ENCODE peak calls at places on chromosomes 5 and 9, in seven cellular contexts. M is ascending aorta, Y is cardiac fibroblast, X is cardiac muscle cell, U is mucosa of descending colon, Q is HFF-Myc, T is BJ. Z is an unnamed sample.

GRCh38 chr5:160545832-160546231 is 124.2 kb downstream of the PTTG1 start:
- DNase-seq in M (no peak), Y (no peak), X (no peak), U (no peak), Q (no peak), T (no peak), Z (no peak)

GRCh38 chr5:116532762-116533525 is 41.7 kb downstream of the SEMA6A start:
- DNase-seq in M (no peak), Y (no peak), X (no peak), U (no peak), Q (no peak), T (no peak), Z (no peak)

GRCh38 chr5:160438316-160439204 is 16.9 kb downstream of the PTTG1 start:
- DNase-seq in M (no peak), Y (peak), X (peak), U (peak), Q (no peak), T (no peak), Z (peak)

GRCh38 chr9:118987167-118987566 is 382.1 kb downstream of the BRINP1 start:
- DNase-seq in M (no peak), Y (no peak), X (no peak), U (no peak), Q (no peak), T (no peak), Z (no peak)

GRCh38 chr5:138981131-138981530 is 106.0 kb upstream of the LRRTM2 start:
- DNase-seq in M (no peak), Y (peak), X (peak), U (no peak), Q (no peak), T (no peak), Z (no peak)

GRCh38 chr9:16343249-16344237 is 526.9 kb downstream of the BNC2 start:
- DNase-seq in M (no peak), Y (peak), X (peak), U (no peak), Q (no peak), T (no peak), Z (no peak)

GRCh38 chr9:34375901-34376595 is 650 bp downstream of the MYORG start:
- DNase-seq in M (no peak), Y (no peak), X (no peak), U (peak), Q (no peak), T (no peak), Z (peak)

GRCh38 chr9:79382468-79382867 is 189.3 kb upstream of the TLE4 start:
- DNase-seq in M (no peak), Y (no peak), X (no peak), U (no peak), Q (no peak), T (no peak), Z (no peak)

GRCh38 chr5:177133845-177134652 is 476 bp downstream of the NSD1 start:
- DNase-seq in M (no peak), Y (peak), X (peak), U (peak), Q (no peak), T (no peak), Z (peak)

GRCh38 chr5:16149621-16150020 is 30.0 kb downstream of the MARCHF11 start:
- DNase-seq in M (no peak), Y (no peak), X (no peak), U (no peak), Q (no peak), T (no peak), Z (no peak)

GRCh38 chr5:160458971-160459800 is 37.5 kb downstream of the PTTG1 start:
- DNase-seq in M (no peak), Y (no peak), X (no peak), U (no peak), Q (no peak), T (no peak), Z (no peak)

GRCh38 chr9:110742741-110743371 is 74.3 kb downstream of the MUSK start:
- DNase-seq in M (no peak), Y (peak), X (peak), U (no peak), Q (no peak), T (no peak), Z (no peak)

GRCh38 chr5:149932445-149933350 is 11.9 kb downstream of the PDE6A start:
- DNase-seq in M (no peak), Y (peak), X (no peak), U (no peak), Q (no peak), T (no peak), Z (no peak)

GRCh38 chr9:138066049-138066448 is 188.5 kb downstream of the CACNA1B start:
- DNase-seq in M (no peak), Y (no peak), X (no peak), U (no peak), Q (no peak), T (no peak), Z (peak)

GRCh38 chr5:150670275-150670960 is 9.4 kb downstream of the MYOZ3 start:
- DNase-seq in M (no peak), Y (no peak), X (no peak), U (no peak), Q (no peak), T (no peak), Z (no peak)

GRCh38 chr5:161545701-161546462 is 643 bp downstream of the GABRB2 start:
- DNase-seq in M (no peak), Y (no peak), X (no peak), U (no peak), Q (no peak), T (no peak), Z (no peak)

GRCh38 chr5:142277796-142278195 is 47.0 kb downstream of the SPRY4 start:
- DNase-seq in M (no peak), Y (no peak), X (no peak), U (no peak), Q (no peak), T (no peak), Z (no peak)

GRCh38 chr5:138502121-138502520 is 36.8 kb downstream of the EGR1 start:
- DNase-seq in M (no peak), Y (no peak), X (no peak), U (no peak), Q (no peak), T (no peak), Z (no peak)

GRCh38 chr9:93233033-93233432 is 49.1 kb downstream of the WNK2 start:
- DNase-seq in M (no peak), Y (no peak), X (no peak), U (no peak), Q (no peak), T (no peak), Z (no peak)

GRCh38 chr9:76414656-76415055 is 20.4 kb upstream of the RFK start:
- DNase-seq in M (no peak), Y (peak), X (peak), U (no peak), Q (peak), T (no peak), Z (no peak)

GRCh38 chr5:1551426-1551825 is 27.7 kb upstream of the LPCAT1 start:
- DNase-seq in M (no peak), Y (no peak), X (no peak), U (no peak), Q (no peak), T (no peak), Z (no peak)

GRCh38 chr5:9454012-9454481 is 91.8 kb downstream of the SEMA5A start:
- DNase-seq in M (no peak), Y (no peak), X (no peak), U (peak), Q (no peak), T (no peak), Z (no peak)

GRCh38 chr9:134435527-134436355 is 109.5 kb downstream of the RXRA start:
- DNase-seq in M (no peak), Y (no peak), X (peak), U (no peak), Q (no peak), T (no peak), Z (no peak)

GRCh38 chr5:169760229-169760628 is 123.2 kb downstream of the DOCK2 start:
- DNase-seq in M (no peak), Y (no peak), X (no peak), U (no peak), Q (no peak), T (no peak), Z (no peak)

GRCh38 chr5:39650234-39650816 is 225.5 kb upstream of the DAB2 start:
- DNase-seq in M (no peak), Y (no peak), X (no peak), U (no peak), Q (no peak), T (no peak), Z (no peak)

GRCh38 chr9:21060919-21061561 is 16.7 kb downstream of the IFNB1 start:
- DNase-seq in M (no peak), Y (no peak), X (peak), U (no peak), Q (peak), T (peak), Z (no peak)

GRCh38 chr9:108483676-108484075 is 372.1 kb downstream of the ACTL7B start:
- DNase-seq in M (no peak), Y (no peak), X (no peak), U (no peak), Q (no peak), T (no peak), Z (no peak)

GRCh38 chr9:27227192-27227591 is 69.8 kb downstream of the EQTN start:
- DNase-seq in M (no peak), Y (no peak), X (peak), U (no peak), Q (no peak), T (no peak), Z (no peak)

GRCh38 chr5:74622944-74623343 is 17.6 kb downstream of the ENC1 start:
- DNase-seq in M (no peak), Y (no peak), X (no peak), U (no peak), Q (no peak), T (no peak), Z (no peak)

GRCh38 chr5:136020001-136020382 is 8.8 kb upstream of the TGFBI start:
- DNase-seq in M (no peak), Y (no peak), X (no peak), U (no peak), Q (no peak), T (no peak), Z (no peak)

GRCh38 chr5:14127587-14127986 is 15.6 kb upstream of the TRIO start:
- DNase-seq in M (no peak), Y (no peak), X (no peak), U (no peak), Q (no peak), T (no peak), Z (no peak)

GRCh38 chr5:134552301-134552700 is 26.8 kb downstream of the JADE2 start:
- DNase-seq in M (no peak), Y (peak), X (peak), U (no peak), Q (no peak), T (peak), Z (no peak)

GRCh38 chr5:156981481-156981880 is 18.5 kb upstream of the TIMD4 start:
- DNase-seq in M (no peak), Y (no peak), X (no peak), U (no peak), Q (no peak), T (no peak), Z (no peak)

GRCh38 chr9:93898502-93899426 is 56.4 kb downstream of the BARX1 start:
- DNase-seq in M (no peak), Y (no peak), X (no peak), U (no peak), Q (no peak), T (no peak), Z (no peak)

GRCh38 chr9:112890106-112891081 is at the start of gene SLC46A2:
- DNase-seq in M (no peak), Y (peak), X (no peak), U (no peak), Q (no peak), T (no peak), Z (peak)

GRCh38 chr5:126171916-126172315 is 251.3 kb upstream of the GRAMD2B start:
- DNase-seq in M (no peak), Y (no peak), X (no peak), U (no peak), Q (no peak), T (no peak), Z (peak)

GRCh38 chr5:143448518-143448917 is 45.0 kb upstream of the NR3C1 start:
- DNase-seq in M (no peak), Y (no peak), X (no peak), U (no peak), Q (no peak), T (no peak), Z (no peak)

DNA sequence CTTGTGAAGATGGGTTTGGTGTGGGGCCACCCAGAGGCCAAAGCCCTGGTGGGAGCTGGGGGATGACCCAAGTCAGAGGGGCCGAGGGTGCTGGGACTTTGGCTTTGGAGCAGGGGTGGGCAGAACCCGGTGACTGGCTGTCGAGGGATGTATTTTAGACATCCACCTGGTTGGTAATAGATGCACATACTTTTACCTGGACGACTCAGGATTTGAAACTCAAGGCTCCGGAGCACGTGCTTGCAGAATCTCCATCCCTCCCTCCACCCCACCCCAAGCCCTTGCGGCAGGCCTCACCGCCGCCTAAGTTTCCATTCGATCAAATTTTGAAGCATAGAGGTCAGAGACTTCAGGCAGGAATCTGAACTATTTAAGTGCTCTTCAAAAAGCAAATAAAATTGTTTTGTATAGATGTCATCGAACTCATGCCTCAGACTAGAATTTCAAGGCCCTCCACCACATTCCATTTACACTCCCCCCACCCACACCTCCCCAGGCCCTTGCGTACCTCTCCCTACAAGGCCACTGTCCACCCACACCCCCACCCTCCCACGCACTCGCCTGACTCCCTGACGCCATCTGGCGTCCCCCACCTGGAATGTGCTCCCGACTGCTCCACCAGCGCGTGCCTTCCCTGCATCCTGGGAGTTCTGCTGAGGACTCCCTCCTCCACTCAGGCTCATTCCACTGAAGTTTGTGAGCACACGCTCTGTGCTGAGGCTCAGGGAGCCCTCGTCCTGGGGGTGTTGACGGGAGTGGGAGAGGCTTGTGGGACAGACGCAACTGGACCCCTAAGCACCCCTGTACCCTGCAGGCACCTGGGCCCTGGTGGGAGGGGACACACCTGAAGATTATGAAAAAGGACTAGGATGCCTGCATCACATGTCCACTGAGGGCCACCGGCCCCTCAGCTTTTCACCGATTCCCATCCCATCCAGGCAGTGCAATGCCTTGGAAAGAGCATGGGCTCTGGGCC is 56.4 kb upstream of the RPL26L1 start:
- DNase-seq in M (no peak), Y (peak), X (peak), U (peak), Q (no peak), T (peak), Z (peak)
- TF ChIP-seq CTCF in M (peak), Y (peak), X (peak), U (no peak), Q (peak), T (peak), Z (no peak)

GRCh38 chr9:77472646-77473045 is 175.5 kb downstream of the GNA14 start:
- DNase-seq in M (no peak), Y (no peak), X (no peak), U (no peak), Q (no peak), T (no peak), Z (no peak)

GRCh38 chr9:77471572-77471971 is 176.6 kb downstream of the GNA14 start:
- DNase-seq in M (no peak), Y (no peak), X (no peak), U (no peak), Q (no peak), T (no peak), Z (no peak)

GRCh38 chr9:77474903-77475302 is 173.2 kb downstream of the GNA14 start:
- DNase-seq in M (no peak), Y (no peak), X (no peak), U (no peak), Q (no peak), T (no peak), Z (no peak)

DNA sequence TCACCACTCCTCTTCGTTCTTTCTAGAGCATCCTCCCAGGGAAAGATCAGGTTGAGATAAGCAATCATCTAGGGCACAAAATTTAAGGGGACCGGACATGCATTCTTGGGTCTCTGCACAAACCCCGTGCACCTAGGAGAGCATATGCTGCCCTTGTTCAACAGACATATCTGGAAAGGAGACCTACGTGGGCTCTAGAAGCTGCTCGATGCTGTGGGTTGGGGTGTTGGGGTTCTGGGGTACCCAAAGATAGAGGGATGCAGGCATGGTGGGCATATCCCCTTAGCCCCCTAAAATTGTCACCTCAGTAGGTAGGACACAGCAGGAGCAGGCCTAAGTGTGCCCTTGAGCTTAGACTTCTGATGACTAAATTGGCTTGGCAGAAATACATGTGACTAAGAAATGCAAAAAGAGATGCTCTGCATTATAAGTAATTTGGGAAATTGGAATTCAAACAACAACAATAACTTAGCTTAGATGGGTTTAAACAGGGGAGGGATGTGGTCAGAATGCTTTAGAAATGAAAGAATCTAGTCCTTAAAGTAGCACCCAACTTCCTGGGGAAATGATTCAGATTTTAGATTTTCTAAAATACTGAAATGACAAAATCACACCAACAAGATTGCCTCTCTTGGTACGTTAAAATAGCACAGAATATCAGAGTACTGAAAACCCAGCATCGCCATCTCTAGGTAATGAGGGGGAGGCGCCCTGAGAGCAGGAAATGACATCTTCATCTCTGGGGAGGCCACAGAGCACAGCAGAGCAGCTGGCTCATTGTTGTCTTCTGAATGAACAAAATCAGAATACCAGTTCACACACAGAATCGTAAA is 172.3 kb downstream of the GNA14 start:
- DNase-seq in M (no peak), Y (peak), X (peak), U (no peak), Q (no peak), T (no peak), Z (no peak)
- TF ChIP-seq CTCF in M (no peak), Y (no peak), X (no peak), U (no peak), Q (no peak), T (no peak), Z (no peak)

GRCh38 chr9:2320126-2320525 is 301.5 kb upstream of the VLDLR start:
- DNase-seq in M (no peak), Y (no peak), X (no peak), U (no peak), Q (no peak), T (no peak), Z (no peak)

GRCh38 chr9:2319421-2319820 is 302.2 kb upstream of the VLDLR start:
- DNase-seq in M (no peak), Y (no peak), X (no peak), U (no peak), Q (no peak), T (no peak), Z (no peak)

GRCh38 chr9:2324742-2325141 is 296.8 kb upstream of the VLDLR start:
- DNase-seq in M (no peak), Y (no peak), X (no peak), U (no peak), Q (no peak), T (no peak), Z (no peak)

GRCh38 chr9:2320632-2321031 is 301.0 kb upstream of the VLDLR start:
- DNase-seq in M (no peak), Y (no peak), X (no peak), U (no peak), Q (no peak), T (no peak), Z (no peak)

GRCh38 chr9:2321523-2322148 is 300.0 kb upstream of the VLDLR start:
- DNase-seq in M (no peak), Y (peak), X (peak), U (no peak), Q (no peak), T (no peak), Z (no peak)
- TF ChIP-seq CTCF in M (no peak), Y (no peak), X (peak), U (no peak), Q (no peak), T (peak), Z (no peak)

GRCh38 chr9:106728860-106729259 is 134.1 kb upstream of the ZNF462 start:
- DNase-seq in M (no peak), Y (no peak), X (no peak), U (no peak), Q (no peak), T (no peak), Z (no peak)

GRCh38 chr9:106737516-106737915 is 125.5 kb upstream of the ZNF462 start:
- DNase-seq in M (no peak), Y (no peak), X (no peak), U (no peak), Q (no peak), T (no peak), Z (no peak)

GRCh38 chr9:106727969-106728368 is 135.0 kb upstream of the ZNF462 start:
- DNase-seq in M (no peak), Y (no peak), X (no peak), U (no peak), Q (no peak), T (no peak), Z (no peak)

GRCh38 chr9:106733828-106734227 is 129.1 kb upstream of the ZNF462 start:
- DNase-seq in M (no peak), Y (no peak), X (no peak), U (no peak), Q (no peak), T (no peak), Z (no peak)

DNA sequence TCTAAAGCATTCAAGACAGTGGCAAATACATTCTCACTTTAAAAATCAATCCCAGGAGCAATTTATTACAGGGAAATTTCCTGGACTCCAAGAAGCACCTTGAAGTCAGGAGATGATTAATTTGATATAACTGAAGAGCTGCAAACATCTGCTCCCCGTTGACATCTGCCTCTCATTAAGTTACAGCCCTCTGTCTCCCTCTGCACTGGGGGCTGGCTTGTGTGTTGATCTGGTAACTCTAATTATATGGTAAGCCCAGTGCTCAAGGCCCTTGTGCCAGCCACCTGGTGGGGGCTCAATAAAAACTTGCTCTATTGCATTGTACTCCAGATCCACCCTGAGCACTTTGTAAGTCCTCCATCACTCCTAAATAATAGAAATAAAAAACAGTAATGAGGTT is 131.1 kb upstream of the ZNF462 start:
- DNase-seq in M (no peak), Y (no peak), X (no peak), U (no peak), Q (no peak), T (no peak), Z (peak)
- TF ChIP-seq CTCF in M (no peak), Y (no peak), X (no peak), U (no peak), Q (no peak), T (no peak), Z (no peak)